ENCODE peak calls at places on chromosomes 6 and 20, in nine cellular contexts. Z is sigmoid colon; X is CD8-positive, alpha-beta memory T cell; C is NCI-H1092 treated with DMSO at 0.1 percent for 48 hours; S is D721Med; A is COLO829; P is fibroblast of mammary gland; L is CD8-positive, alpha-beta T cell; U is occipital lobe. V is an unnamed sample.

GRCh38 chr20:4869290-4870193 is 131.8 kb downstream of the SLC23A2 start:
- DNase-seq in Z (no peak), X (no peak), C (no peak), S (no peak), A (no peak), P (no peak), L (no peak), U (no peak), V (no peak)

GRCh38 chr20:21518292-21518991 is 4.6 kb upstream of the NKX2-2 start:
- DNase-seq in Z (no peak), X (no peak), C (peak), S (no peak), A (no peak), P (no peak), L (peak), U (no peak), V (no peak)

GRCh38 chr6:167762259-167762962 is 64.3 kb upstream of the AFDN start:
- DNase-seq in Z (no peak), X (no peak), C (no peak), S (no peak), A (peak), P (no peak), L (no peak), U (no peak), V (no peak)

GRCh38 chr20:47878601-47879004 is 93.3 kb upstream of the SULF2 start:
- DNase-seq in Z (no peak), X (no peak), C (no peak), S (no peak), A (no peak), P (no peak), L (no peak), U (no peak), V (no peak)

GRCh38 chr20:3677733-3678132 is 4.1 kb downstream of the ADAM33 start:
- DNase-seq in Z (peak), X (no peak), C (no peak), S (no peak), A (no peak), P (peak), L (no peak), U (no peak), V (no peak)

GRCh38 chr20:47711046-47711752 is 74.1 kb downstream of the SULF2 start:
- DNase-seq in Z (no peak), X (no peak), C (no peak), S (no peak), A (no peak), P (peak), L (no peak), U (peak), V (no peak)

GRCh38 chr6:162680367-162680766 is 47.2 kb downstream of the PRKN start:
- DNase-seq in Z (no peak), X (no peak), C (no peak), S (no peak), A (no peak), P (no peak), L (no peak), U (no peak), V (no peak)

GRCh38 chr20:10060223-10060622 is 25.4 kb downstream of the ANKEF1 start:
- DNase-seq in Z (no peak), X (no peak), C (peak), S (no peak), A (peak), P (no peak), L (no peak), U (no peak), V (no peak)

GRCh38 chr6:56087421-56087820 is 160.0 kb downstream of the COL21A1 start:
- DNase-seq in Z (no peak), X (no peak), C (no peak), S (no peak), A (no peak), P (no peak), L (no peak), U (no peak), V (no peak)

GRCh38 chr20:32465092-32465900 is 107.2 kb downstream of the ASXL1 start:
- DNase-seq in Z (peak), X (no peak), C (no peak), S (no peak), A (peak), P (peak), L (no peak), U (no peak), V (peak)

GRCh38 chr6:108350528-108350927 is 55.7 kb downstream of the AFG1L start:
- DNase-seq in Z (no peak), X (no peak), C (no peak), S (no peak), A (no peak), P (no peak), L (no peak), U (no peak), V (no peak)

GRCh38 chr6:143806282-143807102 is 36.6 kb upstream of the LTV1 start:
- DNase-seq in Z (no peak), X (no peak), C (no peak), S (no peak), A (peak), P (peak), L (no peak), U (no peak), V (no peak)

GRCh38 chr6:107707346-107708270 is 116.5 kb downstream of the SCML4 start:
- DNase-seq in Z (no peak), X (no peak), C (no peak), S (no peak), A (no peak), P (no peak), L (no peak), U (no peak), V (no peak)

GRCh38 chr20:10367425-10367920 is 66.5 kb downstream of the MKKS start:
- DNase-seq in Z (no peak), X (no peak), C (no peak), S (no peak), A (no peak), P (no peak), L (no peak), U (no peak), V (no peak)

GRCh38 chr6:34052071-34052825 is 93.6 kb downstream of the GRM4 start:
- DNase-seq in Z (no peak), X (no peak), C (no peak), S (no peak), A (no peak), P (no peak), L (no peak), U (no peak), V (no peak)

GRCh38 chr6:151059612-151060095 is 180.1 kb upstream of the AKAP12 start:
- DNase-seq in Z (no peak), X (no peak), C (no peak), S (no peak), A (no peak), P (peak), L (no peak), U (no peak), V (no peak)